ENCODE peak calls at places on chromosomes 5 and 9, in five cellular contexts. One of them, this sample, is unnamed.

GRCh38 chr5:150295172-150295611 is 5.6 kb upstream of the CAMK2A start:
- DNase-seq in astrocyte: peak; percentile 63
- DNase-seq in HAP-1: no peak
- DNase-seq in effector memory CD4-positive, alpha-beta T cell: no peak
- DNase-seq in neural progenitor cell: no peak
- DNase-seq in this sample: no peak

GRCh38 chr5:143583385-143583784 is 179.9 kb upstream of the NR3C1 start:
- DNase-seq in effector memory CD4-positive, alpha-beta T cell: no peak
- DNase-seq in HAP-1: no peak
- DNase-seq in astrocyte: no peak
- DNase-seq in neural progenitor cell: no peak
- DNase-seq in this sample: no peak

GRCh38 chr5:75756991-75757390 is 39.8 kb upstream of the POC5 start:
- DNase-seq in effector memory CD4-positive, alpha-beta T cell: no peak
- DNase-seq in HAP-1: no peak
- DNase-seq in astrocyte: no peak
- DNase-seq in neural progenitor cell: no peak
- DNase-seq in this sample: no peak

GRCh38 chr9:121261107-121261460 is 6.9 kb upstream of the GSN start:
- DNase-seq in astrocyte: no peak
- DNase-seq in neural progenitor cell: peak; percentile 90
- DNase-seq in HAP-1: peak; percentile 27
- DNase-seq in effector memory CD4-positive, alpha-beta T cell: no peak
- DNase-seq in this sample: no peak

GRCh38 chr5:7856855-7857254 is 5.9 kb upstream of the CFAP90 start:
- DNase-seq in neural progenitor cell: peak; percentile 68
- DNase-seq in astrocyte: no peak
- DNase-seq in effector memory CD4-positive, alpha-beta T cell: no peak
- DNase-seq in HAP-1: peak; percentile 37
- DNase-seq in this sample: peak; percentile 60

GRCh38 chr5:172795401-172795977 is 24.5 kb upstream of the DUSP1 start:
- DNase-seq in astrocyte: peak; percentile 95
- DNase-seq in effector memory CD4-positive, alpha-beta T cell: no peak
- DNase-seq in neural progenitor cell: no peak
- DNase-seq in HAP-1: no peak
- DNase-seq in this sample: no peak

GRCh38 chr5:52800394-52801213 is 12.9 kb downstream of the ITGA1 start:
- DNase-seq in effector memory CD4-positive, alpha-beta T cell: peak; percentile 45
- DNase-seq in astrocyte: peak; percentile 76
- DNase-seq in neural progenitor cell: peak; percentile 73
- DNase-seq in HAP-1: peak; percentile 47
- DNase-seq in this sample: peak; percentile 39

GRCh38 chr5:17204133-17204489 is 13.3 kb upstream of the BASP1 start:
- DNase-seq in neural progenitor cell: no peak
- DNase-seq in effector memory CD4-positive, alpha-beta T cell: no peak
- DNase-seq in HAP-1: no peak
- DNase-seq in astrocyte: no peak
- DNase-seq in this sample: no peak

GRCh38 chr9:104961701-104962359 is 33.9 kb upstream of the ABCA1 start:
- DNase-seq in effector memory CD4-positive, alpha-beta T cell: no peak
- DNase-seq in neural progenitor cell: no peak
- DNase-seq in HAP-1: no peak
- DNase-seq in astrocyte: no peak
- DNase-seq in this sample: no peak

GRCh38 chr9:73863924-73864323 is 633.2 kb upstream of the RORB start:
- DNase-seq in astrocyte: peak; percentile 10
- DNase-seq in neural progenitor cell: no peak
- DNase-seq in effector memory CD4-positive, alpha-beta T cell: no peak
- DNase-seq in HAP-1: no peak
- DNase-seq in this sample: no peak

GRCh38 chr9:107087256-107087655 is 195.8 kb upstream of the RAD23B start:
- DNase-seq in effector memory CD4-positive, alpha-beta T cell: no peak
- DNase-seq in neural progenitor cell: no peak
- DNase-seq in HAP-1: no peak
- DNase-seq in astrocyte: no peak
- DNase-seq in this sample: no peak

GRCh38 chr5:37840036-37840909 is at the start of gene GDNF:
- DNase-seq in astrocyte: peak; percentile 64
- DNase-seq in HAP-1: no peak
- DNase-seq in effector memory CD4-positive, alpha-beta T cell: no peak
- DNase-seq in neural progenitor cell: peak; percentile 70
- DNase-seq in this sample: peak; percentile 86

GRCh38 chr9:78575041-78575440 is 278.1 kb downstream of the PSAT1 start:
- DNase-seq in astrocyte: peak; percentile 29
- DNase-seq in neural progenitor cell: peak; percentile 46
- DNase-seq in effector memory CD4-positive, alpha-beta T cell: no peak
- DNase-seq in HAP-1: peak; percentile 76
- DNase-seq in this sample: no peak

GRCh38 chr5:42804717-42805339 is 6.9 kb downstream of the SELENOP start:
- DNase-seq in effector memory CD4-positive, alpha-beta T cell: no peak
- DNase-seq in neural progenitor cell: no peak
- DNase-seq in HAP-1: no peak
- DNase-seq in astrocyte: no peak
- DNase-seq in this sample: no peak

GRCh38 chr5:42808888-42809611 is 2.6 kb downstream of the SELENOP start:
- DNase-seq in effector memory CD4-positive, alpha-beta T cell: no peak
- DNase-seq in astrocyte: no peak
- DNase-seq in HAP-1: no peak
- DNase-seq in neural progenitor cell: no peak
- DNase-seq in this sample: no peak

GRCh38 chr5:42806701-42807262 is 4.9 kb downstream of the SELENOP start:
- DNase-seq in astrocyte: no peak
- DNase-seq in neural progenitor cell: no peak
- DNase-seq in HAP-1: no peak
- DNase-seq in effector memory CD4-positive, alpha-beta T cell: no peak
- DNase-seq in this sample: no peak

GRCh38 chr5:42806004-42806700 is 5.5 kb downstream of the SELENOP start:
- DNase-seq in neural progenitor cell: no peak
- DNase-seq in astrocyte: no peak
- DNase-seq in HAP-1: no peak
- DNase-seq in effector memory CD4-positive, alpha-beta T cell: no peak
- DNase-seq in this sample: no peak

DNA sequence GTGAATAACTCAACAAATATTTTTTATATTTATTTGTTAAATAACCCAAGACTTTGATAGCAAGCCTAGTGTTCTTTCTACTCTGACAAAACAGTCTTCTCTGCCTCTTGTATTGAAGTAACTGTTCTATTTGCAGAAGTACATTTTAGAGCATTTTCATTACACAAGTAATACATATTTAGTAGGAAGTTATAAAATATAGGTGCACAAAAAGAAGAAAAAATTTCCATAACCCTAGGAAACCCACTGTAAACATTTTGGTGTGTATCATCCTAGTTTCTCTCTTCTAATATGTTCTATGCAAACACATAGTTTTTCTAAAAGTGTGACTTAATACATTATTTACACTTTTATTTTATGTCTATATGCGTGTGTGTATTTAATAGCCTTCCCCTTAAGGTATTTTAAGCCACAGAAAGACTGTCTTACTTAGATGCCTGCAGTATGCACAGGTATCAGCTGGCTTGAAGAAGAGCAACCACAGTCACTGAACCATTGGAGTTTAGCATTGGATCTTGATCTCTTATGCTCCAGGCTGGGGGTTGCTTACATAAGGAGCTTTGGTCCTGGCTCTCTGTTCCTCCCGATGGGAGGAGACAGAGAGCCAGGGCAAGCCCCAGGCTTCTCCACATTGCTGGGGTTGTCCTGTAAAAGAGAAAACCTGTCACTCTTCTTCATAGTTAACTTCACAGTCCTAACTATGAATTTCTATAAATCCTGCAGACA is 3.8 kb downstream of the SELENOP start:
- DNase-seq in neural progenitor cell: no peak
- DNase-seq in astrocyte: no peak
- DNase-seq in HAP-1: no peak
- DNase-seq in effector memory CD4-positive, alpha-beta T cell: no peak
- DNase-seq in this sample: peak; percentile 33
- H3K4me3 ChIP-seq in neural progenitor cell: no peak overlapping the region
- H3K4me3 ChIP-seq in astrocyte: no peak overlapping the region
- H3K4me3 ChIP-seq in HAP-1: no peak overlapping the region
- H3K4me3 ChIP-seq in effector memory CD4-positive, alpha-beta T cell: no peak overlapping the region
- H3K4me3 ChIP-seq in this sample: no peak overlapping the region

GRCh38 chr5:59097116-59097515 is 514.2 kb downstream of the RAB3C start:
- DNase-seq in HAP-1: no peak
- DNase-seq in astrocyte: peak; percentile 70
- DNase-seq in effector memory CD4-positive, alpha-beta T cell: no peak
- DNase-seq in neural progenitor cell: no peak
- DNase-seq in this sample: no peak

GRCh38 chr5:59098743-59099142 is 515.9 kb downstream of the RAB3C start:
- DNase-seq in HAP-1: no peak
- DNase-seq in neural progenitor cell: no peak
- DNase-seq in astrocyte: no peak
- DNase-seq in effector memory CD4-positive, alpha-beta T cell: no peak
- DNase-seq in this sample: no peak

GRCh38 chr5:59093329-59093728 is 510.5 kb downstream of the RAB3C start:
- DNase-seq in HAP-1: no peak
- DNase-seq in astrocyte: no peak
- DNase-seq in effector memory CD4-positive, alpha-beta T cell: no peak
- DNase-seq in neural progenitor cell: no peak
- DNase-seq in this sample: no peak

GRCh38 chr5:59092758-59093157 is 509.9 kb downstream of the RAB3C start:
- DNase-seq in effector memory CD4-positive, alpha-beta T cell: no peak
- DNase-seq in neural progenitor cell: no peak
- DNase-seq in HAP-1: no peak
- DNase-seq in astrocyte: no peak
- DNase-seq in this sample: no peak

DNA sequence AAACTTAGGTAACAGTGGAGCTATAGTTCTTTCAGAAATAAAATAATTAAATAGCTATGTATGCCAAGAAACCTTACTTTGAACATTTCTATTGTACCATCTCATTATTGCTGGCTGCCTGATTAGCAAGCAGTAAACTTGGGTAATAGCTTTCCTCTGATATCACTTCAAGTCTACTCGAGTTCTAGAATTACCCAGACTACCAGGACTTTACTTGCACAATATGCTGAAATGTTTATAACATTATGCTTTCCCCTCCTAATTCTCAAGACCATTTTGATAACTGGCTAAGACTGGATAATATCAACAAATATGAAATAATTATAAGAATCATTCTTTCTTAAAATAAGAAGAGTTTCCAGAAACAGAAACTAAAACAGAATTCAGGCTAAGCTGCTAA is 512.6 kb downstream of the RAB3C start:
- DNase-seq in neural progenitor cell: no peak
- DNase-seq in HAP-1: no peak
- DNase-seq in effector memory CD4-positive, alpha-beta T cell: no peak
- DNase-seq in astrocyte: no peak
- DNase-seq in this sample: no peak
- H3K4me3 ChIP-seq in neural progenitor cell: no peak overlapping the region
- H3K4me3 ChIP-seq in HAP-1: no peak overlapping the region
- H3K4me3 ChIP-seq in effector memory CD4-positive, alpha-beta T cell: no peak overlapping the region
- H3K4me3 ChIP-seq in astrocyte: no peak overlapping the region
- H3K4me3 ChIP-seq in this sample: no peak overlapping the region

GRCh38 chr5:152439791-152440190 is 34.7 kb upstream of the NMUR2 start:
- DNase-seq in effector memory CD4-positive, alpha-beta T cell: no peak
- DNase-seq in neural progenitor cell: no peak
- DNase-seq in HAP-1: no peak
- DNase-seq in astrocyte: no peak
- DNase-seq in this sample: no peak

DNA sequence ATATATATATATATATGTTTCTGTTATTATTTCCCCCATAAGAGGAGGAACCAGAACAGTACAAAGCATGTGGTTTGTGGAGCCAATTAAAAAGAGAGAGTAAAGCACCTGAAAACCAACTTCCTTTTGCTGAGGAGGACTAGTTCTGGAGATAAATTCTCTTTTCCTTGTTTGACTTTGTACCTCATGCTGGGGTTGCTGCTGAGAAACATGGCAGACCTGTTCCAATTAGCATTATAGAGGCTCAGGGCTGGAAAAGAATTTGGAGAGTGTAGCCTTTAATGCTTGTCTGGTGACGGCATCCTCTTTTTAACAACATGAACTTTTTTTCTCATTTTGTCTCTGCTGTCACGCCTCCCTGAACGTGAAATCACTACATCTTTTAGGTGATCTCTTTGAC is 32.8 kb upstream of the NMUR2 start:
- DNase-seq in HAP-1: no peak
- DNase-seq in neural progenitor cell: peak; percentile 62
- DNase-seq in astrocyte: no peak
- DNase-seq in effector memory CD4-positive, alpha-beta T cell: no peak
- DNase-seq in this sample: peak; percentile 23
- H3K4me3 ChIP-seq in HAP-1: no peak overlapping the region
- H3K4me3 ChIP-seq in neural progenitor cell: no peak overlapping the region
- H3K4me3 ChIP-seq in astrocyte: no peak overlapping the region
- H3K4me3 ChIP-seq in effector memory CD4-positive, alpha-beta T cell: no peak overlapping the region
- H3K4me3 ChIP-seq in this sample: no peak overlapping the region

GRCh38 chr9:122366074-122366672 is 4.7 kb upstream of the PTGS1 start:
- DNase-seq in effector memory CD4-positive, alpha-beta T cell: no peak
- DNase-seq in astrocyte: no peak
- DNase-seq in HAP-1: no peak
- DNase-seq in neural progenitor cell: no peak
- DNase-seq in this sample: no peak
- H3K4me3 ChIP-seq in effector memory CD4-positive, alpha-beta T cell: no peak overlapping the region
- H3K4me3 ChIP-seq in astrocyte: no peak overlapping the region
- H3K4me3 ChIP-seq in HAP-1: no peak overlapping the region
- H3K4me3 ChIP-seq in neural progenitor cell: no peak overlapping the region
- H3K4me3 ChIP-seq in this sample: no peak overlapping the region

DNA sequence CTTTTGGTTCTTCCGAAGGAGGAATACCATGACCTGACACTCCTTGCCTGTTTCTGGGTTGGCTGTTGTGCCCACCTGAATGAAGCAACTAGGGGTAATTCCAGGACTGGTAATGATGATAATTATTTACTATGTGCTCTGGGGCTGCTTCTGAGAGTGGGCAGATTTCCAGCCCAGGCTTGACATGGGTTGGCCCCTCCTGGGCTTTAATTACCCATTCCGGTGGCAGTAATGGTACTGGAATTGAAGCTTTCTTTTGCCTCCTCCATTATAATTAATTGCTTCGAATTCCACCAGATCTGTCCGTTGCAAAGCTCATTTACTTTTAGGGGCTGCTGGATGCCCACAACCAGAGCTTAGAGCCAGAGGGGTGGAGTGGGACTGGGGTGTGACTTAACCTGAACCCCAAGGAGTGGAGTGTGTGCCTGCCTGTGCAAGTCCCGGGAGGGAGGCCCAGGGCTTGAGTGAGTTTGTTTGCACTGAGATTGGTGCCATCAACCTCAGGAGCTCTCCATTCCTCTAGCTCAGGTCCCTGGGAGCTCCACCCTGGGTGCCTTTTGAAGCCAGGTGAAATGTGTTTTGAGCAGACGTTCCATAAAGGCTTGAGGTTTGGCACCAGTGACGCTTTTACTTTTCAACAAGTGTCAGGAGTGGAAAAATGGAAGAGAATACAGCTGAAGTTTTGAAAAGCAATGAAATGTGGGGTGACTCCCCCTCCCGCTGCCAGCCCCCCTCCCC is 214.6 kb downstream of the PDZD2 start:
- DNase-seq in effector memory CD4-positive, alpha-beta T cell: no peak
- DNase-seq in neural progenitor cell: peak; percentile 16
- DNase-seq in astrocyte: no peak
- DNase-seq in HAP-1: no peak
- DNase-seq in this sample: no peak
- H3K4me3 ChIP-seq in effector memory CD4-positive, alpha-beta T cell: no peak overlapping the region
- H3K4me3 ChIP-seq in neural progenitor cell: peak overlapping the region; percentile 59
- H3K4me3 ChIP-seq in astrocyte: no peak overlapping the region
- H3K4me3 ChIP-seq in HAP-1: no peak overlapping the region
- H3K4me3 ChIP-seq in this sample: no peak overlapping the region